ENCODE peak calls at places on chromosomes 6 and 20, in five cellular contexts. J, F, S, C and H are unnamed samples. For H3K4me1, the result is how much of the 10 kb centered on the place peaks cover.

GRCh38 chr6:159716247-159717086 is 10.8 kb upstream of the WTAP start:
- ATAC-seq in S (no peak), C (peak), J (peak), F (peak), H (peak)

GRCh38 chr6:134003542-134003951 is 48.9 kb downstream of the SLC2A12 start:
- ATAC-seq in J (peak), F (peak), S (no peak), C (no peak), H (no peak)

GRCh38 chr6:52550014-52550575 is 26.8 kb downstream of the TRAM2 start:
- ATAC-seq in F (peak), C (no peak), S (no peak), J (no peak), H (no peak)

GRCh38 chr20:38789503-38790209 is 15.8 kb upstream of the PPP1R16B start:
- ATAC-seq in S (peak), C (no peak), F (peak), J (no peak), H (no peak)

GRCh38 chr6:170084166-170084730 is 206.6 kb downstream of the DLL1 start:
- ATAC-seq in C (no peak), F (no peak), S (no peak), J (no peak), H (no peak)

GRCh38 chr6:2916354-2916925 is 13.3 kb upstream of the SERPINB9 start:
- ATAC-seq in S (no peak), C (no peak), F (no peak), J (no peak), H (no peak)

GRCh38 chr20:62893700-62894099 is 32.1 kb upstream of the TCFL5 start:
- ATAC-seq in S (peak), J (no peak), F (no peak), C (no peak), H (no peak)

GRCh38 chr6:89574860-89575561 is 63.5 kb downstream of the LYRM2 start:
- ATAC-seq in C (peak), J (no peak), S (no peak), F (no peak), H (no peak)

GRCh38 chr20:41649489-41649888 is 31.3 kb upstream of the CHD6 start:
- ATAC-seq in F (no peak), S (no peak), C (no peak), J (no peak), H (no peak)

GRCh38 chr6:144653885-144654505 is 368.9 kb downstream of the UTRN start:
- ATAC-seq in J (peak), F (no peak), C (peak), S (peak), H (no peak)

GRCh38 chr6:73656501-73657145 is 2.8 kb upstream of the SLC17A5 start:
- ATAC-seq in S (no peak), J (no peak), F (no peak), C (no peak), H (no peak)

GRCh38 chr6:73652637-73653570 is 888 bp downstream of the SLC17A5 start:
- ATAC-seq in S (peak), F (peak), J (peak), C (peak), H (peak)

GRCh38 chr6:73655341-73655917 is 1.6 kb upstream of the SLC17A5 start:
- ATAC-seq in S (no peak), F (no peak), J (no peak), C (no peak), H (no peak)

GRCh38 chr6:73657201-73657600 is 3.4 kb upstream of the SLC17A5 start:
- ATAC-seq in C (no peak), S (no peak), J (no peak), F (no peak), H (no peak)

DNA sequence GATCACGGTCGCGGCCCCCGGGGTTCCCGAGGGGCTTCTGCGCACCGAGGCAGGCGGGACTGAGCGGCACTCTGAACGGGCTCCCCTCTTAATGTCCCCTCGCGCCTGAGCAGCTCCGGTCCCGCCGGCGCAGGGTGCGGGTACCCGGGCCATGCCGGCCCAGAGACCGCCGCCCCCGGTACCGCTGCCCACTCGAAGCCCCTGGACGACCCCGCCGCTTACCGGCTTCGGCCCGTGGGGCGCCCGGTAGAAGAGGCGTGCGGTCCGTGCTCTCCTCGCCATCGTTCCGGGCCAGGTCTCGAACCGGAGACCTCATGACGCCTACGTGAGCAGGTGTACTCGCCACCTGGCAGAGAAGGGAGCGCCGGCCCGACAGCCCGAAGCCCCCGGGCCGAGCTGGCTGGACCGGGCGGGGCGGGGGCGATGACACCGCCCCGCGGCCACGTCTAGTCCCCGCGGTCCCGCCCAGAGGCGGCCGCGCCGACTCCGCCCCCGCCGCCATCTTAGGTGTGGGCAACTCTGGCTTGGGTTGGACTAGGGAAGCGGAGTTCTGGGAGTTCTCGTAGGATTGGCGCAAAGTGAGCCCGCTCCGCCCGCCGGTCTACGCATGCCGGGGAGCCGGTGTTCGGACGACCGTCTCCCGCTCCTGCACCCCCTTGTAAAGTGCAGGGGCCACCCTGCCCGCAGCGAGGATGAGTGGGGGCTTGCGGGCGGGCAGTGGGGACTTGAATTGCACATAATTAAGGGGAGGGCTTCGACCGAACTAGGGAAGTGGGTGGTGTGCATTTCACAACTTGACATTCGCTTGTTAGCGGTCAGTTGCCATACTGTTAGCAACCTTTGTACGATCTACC is at the start of gene SLC17A5:
- ATAC-seq in F (peak), C (peak), J (peak), S (peak), H (peak)
- TF ChIP-seq EP300 in F (no peak), C (peak), J (no peak), S (peak), H (no peak)

DNA sequence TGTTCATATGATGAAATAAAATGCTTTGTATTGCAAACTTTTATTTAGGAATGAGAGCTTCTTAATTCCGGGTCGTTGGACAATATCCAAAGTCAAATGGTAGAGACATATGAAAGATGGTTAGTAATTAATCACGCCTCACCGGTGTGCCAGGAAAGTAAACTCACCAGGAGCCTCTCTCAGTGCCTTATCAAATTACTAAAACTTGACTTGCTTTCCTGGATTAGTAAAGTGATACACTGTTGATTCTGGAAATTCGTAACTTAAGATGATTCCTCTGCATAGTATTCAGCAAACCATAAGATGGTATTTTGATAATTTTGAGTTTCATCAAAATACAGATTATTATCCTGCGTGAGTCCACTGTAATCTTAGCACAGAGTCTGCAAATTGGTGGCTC is 115.2 kb downstream of the PAX1 start:
- ATAC-seq in C (no peak), S (no peak), J (no peak), F (no peak), H (no peak)
- H3K4me1 ChIP-seq in C (under half), S (under half), J (under half), F (under half), H (under half)

GRCh38 chr20:32434434-32434833 is 76.3 kb downstream of the ASXL1 start:
- ATAC-seq in J (no peak), F (no peak), C (no peak), S (no peak), H (no peak)
- TF ChIP-seq POLR2AphosphoS5 in J (no peak), F (no peak), C (no peak), S (no peak), H (no peak)

GRCh38 chr6:115885636-115886366 is 174.9 kb downstream of the FRK start:
- ATAC-seq in C (peak), F (no peak), J (no peak), S (no peak), H (no peak)
- TF ChIP-seq EP300 in C (no peak), F (no peak), J (no peak), S (no peak), H (no peak)